ENCODE peak calls at places on chromosomes 5 and 9, in five cellular contexts. I, S, P, E and O are unnamed samples.

GRCh38 chr5:174688441-174689354 is 35.7 kb upstream of the MSX2 start:
- DNase-seq in I (no peak), S (no peak), P (no peak), E (no peak), O (no peak)

GRCh38 chr5:172410839-172411238 is 43.5 kb downstream of the SH3PXD2B start:
- DNase-seq in I (peak), S (no peak), P (peak), E (peak), O (no peak)

GRCh38 chr5:68922172-68922987 is 171.4 kb upstream of the SLC30A5 start:
- DNase-seq in I (no peak), S (no peak), P (no peak), E (no peak), O (no peak)

GRCh38 chr5:3000631-3001030 is 249.2 kb upstream of the IRX2 start:
- DNase-seq in I (no peak), S (no peak), P (no peak), E (no peak), O (no peak)

GRCh38 chr9:98686961-98687855 is 21.5 kb downstream of the GABBR2 start:
- DNase-seq in I (no peak), S (no peak), P (no peak), E (no peak), O (no peak)

GRCh38 chr5:161535762-161536161 is 10.8 kb downstream of the GABRB2 start:
- DNase-seq in I (no peak), S (no peak), P (no peak), E (no peak), O (no peak)

GRCh38 chr9:132210472-132211145 is 48.8 kb downstream of the NTNG2 start:
- DNase-seq in I (no peak), S (no peak), P (no peak), E (peak), O (no peak)

GRCh38 chr9:34256104-34256503 is 73.0 kb downstream of the KIF24 start:
- DNase-seq in I (no peak), S (no peak), P (no peak), E (no peak), O (no peak)

GRCh38 chr9:100595391-100596199 is 17.7 kb downstream of the CAVIN4 start:
- DNase-seq in I (peak), S (no peak), P (peak), E (peak), O (no peak)

GRCh38 chr9:129139233-129139992 is 28.2 kb downstream of the PTPA start:
- DNase-seq in I (peak), S (peak), P (peak), E (peak), O (peak)

GRCh38 chr9:19782005-19782404 is 6.8 kb downstream of the SLC24A2 start:
- DNase-seq in I (peak), S (no peak), P (no peak), E (no peak), O (no peak)

GRCh38 chr9:115642285-115642684 is 511.3 kb upstream of the PAPPA start:
- DNase-seq in I (no peak), S (no peak), P (no peak), E (no peak), O (no peak)